ENCODE peak calls at places on chromosome 1, in four cellular contexts. One of them, this sample, is unnamed.

GRCh38 chr1:197392541-197392940 is 124.5 kb downstream of the CRB1 start:
- DNase-seq in K562: no peak
- DNase-seq in SK-N-SH: no peak
- DNase-seq in H1: no peak
- DNase-seq in this sample: no peak

GRCh38 chr1:60978421-60979357 is 103.7 kb upstream of the NFIA start:
- DNase-seq in K562: peak
- DNase-seq in SK-N-SH: peak
- DNase-seq in H1: no peak
- DNase-seq in this sample: peak

GRCh38 chr1:38512789-38513188 is 346.8 kb downstream of the RRAGC start:
- DNase-seq in K562: no peak
- DNase-seq in SK-N-SH: no peak
- DNase-seq in H1: no peak
- DNase-seq in this sample: no peak

GRCh38 chr1:156748670-156749428 is 2.6 kb downstream of the HDGF start:
- DNase-seq in K562: no peak
- DNase-seq in SK-N-SH: no peak
- DNase-seq in H1: no peak
- DNase-seq in this sample: no peak

GRCh38 chr1:198068280-198068679 is 88.5 kb upstream of the NEK7 start:
- DNase-seq in K562: no peak
- DNase-seq in SK-N-SH: no peak
- DNase-seq in H1: no peak
- DNase-seq in this sample: no peak

GRCh38 chr1:184118051-184118450 is 66.5 kb downstream of the TSEN15 start:
- DNase-seq in K562: no peak
- DNase-seq in SK-N-SH: no peak
- DNase-seq in H1: no peak
- DNase-seq in this sample: no peak

GRCh38 chr1:158087320-158087927 is 93.3 kb upstream of the CD1D start:
- DNase-seq in K562: peak
- DNase-seq in SK-N-SH: peak
- DNase-seq in H1: peak
- DNase-seq in this sample: no peak

GRCh38 chr1:198529414-198529813 is 11.1 kb downstream of the ATP6V1G3 start:
- DNase-seq in K562: no peak
- DNase-seq in SK-N-SH: peak
- DNase-seq in H1: no peak
- DNase-seq in this sample: no peak

GRCh38 chr1:2271134-2271785 is 43.1 kb downstream of the SKI start:
- DNase-seq in K562: no peak
- DNase-seq in SK-N-SH: no peak
- DNase-seq in H1: no peak
- DNase-seq in this sample: no peak

GRCh38 chr1:236168716-236169429 is 26.5 kb downstream of the GPR137B start:
- DNase-seq in K562: no peak
- DNase-seq in SK-N-SH: no peak
- DNase-seq in H1: peak
- DNase-seq in this sample: no peak

GRCh38 chr1:183734600-183735036 is 70.3 kb upstream of the RGL1 start:
- DNase-seq in K562: no peak
- DNase-seq in SK-N-SH: no peak
- DNase-seq in H1: no peak
- DNase-seq in this sample: no peak

GRCh38 chr1:210726621-210727020 is 397.9 kb downstream of the HHAT start:
- DNase-seq in K562: peak
- DNase-seq in SK-N-SH: no peak
- DNase-seq in H1: peak
- DNase-seq in this sample: no peak

GRCh38 chr1:43074244-43074643 is 97.8 kb downstream of the EBNA1BP2 start:
- DNase-seq in K562: no peak
- DNase-seq in SK-N-SH: no peak
- DNase-seq in H1: no peak
- DNase-seq in this sample: no peak

GRCh38 chr1:88462481-88463261 is 221.4 kb upstream of the PKN2 start:
- DNase-seq in K562: no peak
- DNase-seq in SK-N-SH: peak
- DNase-seq in H1: no peak
- DNase-seq in this sample: no peak

GRCh38 chr1:68949999-68950398 is 453.1 kb upstream of the DEPDC1 start:
- DNase-seq in K562: no peak
- DNase-seq in SK-N-SH: no peak
- DNase-seq in H1: no peak
- DNase-seq in this sample: no peak

GRCh38 chr1:237817277-237817676 is 73.4 kb downstream of the ZP4 start:
- DNase-seq in K562: no peak
- DNase-seq in SK-N-SH: no peak
- DNase-seq in H1: no peak
- DNase-seq in this sample: no peak

GRCh38 chr1:218479436-218480115 is 134.4 kb downstream of the TGFB2 start:
- DNase-seq in K562: no peak
- DNase-seq in SK-N-SH: no peak
- DNase-seq in H1: no peak
- DNase-seq in this sample: no peak

GRCh38 chr1:220768127-220768601 is 18.5 kb upstream of the MTARC1 start:
- DNase-seq in K562: no peak
- DNase-seq in SK-N-SH: no peak
- DNase-seq in H1: no peak
- DNase-seq in this sample: no peak

GRCh38 chr1:63688302-63688701 is 85.5 kb upstream of the ROR1 start:
- DNase-seq in K562: no peak
- DNase-seq in SK-N-SH: no peak
- DNase-seq in H1: no peak
- DNase-seq in this sample: no peak

GRCh38 chr1:110800079-110800478 is 72.9 kb upstream of the CD53 start:
- DNase-seq in K562: no peak
- DNase-seq in SK-N-SH: no peak
- DNase-seq in H1: no peak
- DNase-seq in this sample: no peak

GRCh38 chr1:175394739-175395138 is 202.2 kb upstream of the KIAA0040 start:
- DNase-seq in K562: no peak
- DNase-seq in SK-N-SH: no peak
- DNase-seq in H1: no peak
- DNase-seq in this sample: no peak

GRCh38 chr1:58812926-58813325 is 29.1 kb upstream of the JUN start:
- DNase-seq in K562: no peak
- DNase-seq in SK-N-SH: no peak
- DNase-seq in H1: no peak
- DNase-seq in this sample: no peak

GRCh38 chr1:60893111-60893510 is 189.2 kb upstream of the NFIA start:
- DNase-seq in K562: no peak
- DNase-seq in SK-N-SH: no peak
- DNase-seq in H1: no peak
- DNase-seq in this sample: no peak

GRCh38 chr1:227793948-227794812 is 21.3 kb upstream of the PRSS38 start:
- DNase-seq in K562: no peak
- DNase-seq in SK-N-SH: peak
- DNase-seq in H1: peak
- DNase-seq in this sample: no peak

GRCh38 chr1:26391450-26391849 is 18.9 kb upstream of the ZNF683 start:
- DNase-seq in K562: peak
- DNase-seq in SK-N-SH: peak
- DNase-seq in H1: no peak
- DNase-seq in this sample: no peak

GRCh38 chr1:97378596-97378995 is 542.2 kb downstream of the DPYD start:
- DNase-seq in K562: no peak
- DNase-seq in SK-N-SH: no peak
- DNase-seq in H1: no peak
- DNase-seq in this sample: no peak

GRCh38 chr1:14605945-14606344 is 7.5 kb downstream of the KAZN start:
- DNase-seq in K562: no peak
- DNase-seq in SK-N-SH: no peak
- DNase-seq in H1: no peak
- DNase-seq in this sample: no peak

GRCh38 chr1:14602131-14602530 is 3.6 kb downstream of the KAZN start:
- DNase-seq in K562: no peak
- DNase-seq in SK-N-SH: peak
- DNase-seq in H1: no peak
- DNase-seq in this sample: no peak

GRCh38 chr1:14603641-14604040 is 5.2 kb downstream of the KAZN start:
- DNase-seq in K562: no peak
- DNase-seq in SK-N-SH: no peak
- DNase-seq in H1: no peak
- DNase-seq in this sample: no peak

GRCh38 chr1:14606632-14607031 is 8.1 kb downstream of the KAZN start:
- DNase-seq in K562: no peak
- DNase-seq in SK-N-SH: no peak
- DNase-seq in H1: no peak
- DNase-seq in this sample: no peak

GRCh38 chr1:14604414-14604813 is 5.9 kb downstream of the KAZN start:
- DNase-seq in K562: no peak
- DNase-seq in SK-N-SH: no peak
- DNase-seq in H1: no peak
- DNase-seq in this sample: no peak
- TF ChIP-seq NRF1 in K562: no peak
- TF ChIP-seq NRF1 in SK-N-SH: no peak
- TF ChIP-seq NRF1 in H1: no peak
- TF ChIP-seq NRF1 in this sample: no peak

DNA sequence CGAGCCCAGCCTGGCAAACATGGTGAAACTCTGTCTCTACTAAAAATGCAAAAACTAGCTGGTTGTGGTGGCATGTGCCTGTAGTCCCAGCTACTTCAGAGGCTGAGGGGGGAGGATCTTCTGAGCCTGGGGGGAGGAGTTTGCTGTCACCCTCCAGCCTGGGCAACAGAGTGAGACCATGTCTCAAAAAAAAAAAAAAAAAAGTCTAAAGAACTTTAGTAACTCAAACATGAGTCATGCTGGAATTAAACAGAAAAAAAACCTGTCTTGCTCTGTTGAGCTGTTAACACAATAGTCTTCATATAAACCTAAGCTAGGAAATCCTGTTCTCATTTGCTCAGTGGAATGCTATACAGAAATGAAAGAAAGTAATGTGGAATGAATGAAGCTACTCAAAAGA is 16.7 kb upstream of the DISP1 start:
- DNase-seq in K562: no peak
- DNase-seq in SK-N-SH: no peak
- DNase-seq in H1: no peak
- DNase-seq in this sample: no peak
- TF ChIP-seq NRF1 in K562: no peak
- TF ChIP-seq NRF1 in SK-N-SH: no peak
- TF ChIP-seq NRF1 in H1: no peak
- TF ChIP-seq NRF1 in this sample: no peak

GRCh38 chr1:66563094-66563800 is 29.3 kb downstream of the SGIP1 start:
- DNase-seq in K562: no peak
- DNase-seq in SK-N-SH: no peak
- DNase-seq in H1: no peak
- DNase-seq in this sample: no peak
- TF ChIP-seq NRF1 in K562: no peak
- TF ChIP-seq NRF1 in SK-N-SH: no peak
- TF ChIP-seq NRF1 in H1: no peak
- TF ChIP-seq NRF1 in this sample: no peak

DNA sequence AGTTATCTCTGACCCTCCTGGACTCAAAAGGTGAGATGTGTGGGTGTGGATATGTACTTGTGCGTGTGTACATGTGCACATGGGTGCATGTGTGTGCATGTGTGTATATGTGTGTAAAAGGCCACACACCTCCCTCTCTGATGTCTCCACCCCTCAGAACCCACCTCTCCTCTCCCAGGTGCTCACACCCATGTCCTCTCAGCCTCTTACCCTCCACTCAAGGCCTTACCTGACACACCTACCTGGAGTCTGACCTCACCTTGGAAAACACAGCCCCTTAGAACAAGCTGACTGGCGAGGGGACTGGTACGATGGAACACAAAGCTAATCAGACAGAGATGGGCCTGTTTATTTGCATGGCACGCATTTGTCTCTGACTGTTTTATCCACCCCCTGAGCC is 6.2 kb upstream of the KLHDC7A start:
- DNase-seq in K562: no peak
- DNase-seq in SK-N-SH: no peak
- DNase-seq in H1: no peak
- DNase-seq in this sample: no peak
- TF ChIP-seq NRF1 in K562: no peak
- TF ChIP-seq NRF1 in SK-N-SH: no peak
- TF ChIP-seq NRF1 in H1: no peak
- TF ChIP-seq NRF1 in this sample: no peak

GRCh38 chr1:53190210-53190611 is 6.4 kb upstream of the CPT2 start:
- DNase-seq in K562: peak
- DNase-seq in SK-N-SH: no peak
- DNase-seq in H1: no peak
- DNase-seq in this sample: no peak
- TF ChIP-seq NRF1 in K562: no peak
- TF ChIP-seq NRF1 in SK-N-SH: no peak
- TF ChIP-seq NRF1 in H1: no peak
- TF ChIP-seq NRF1 in this sample: no peak

GRCh38 chr1:9402256-9402616 is 109.5 kb downstream of the SPSB1 start:
- DNase-seq in K562: no peak
- DNase-seq in SK-N-SH: no peak
- DNase-seq in H1: no peak
- DNase-seq in this sample: no peak

GRCh38 chr1:9400425-9401079 is 107.9 kb downstream of the SPSB1 start:
- DNase-seq in K562: no peak
- DNase-seq in SK-N-SH: no peak
- DNase-seq in H1: no peak
- DNase-seq in this sample: no peak

GRCh38 chr1:9397984-9398526 is 105.4 kb downstream of the SPSB1 start:
- DNase-seq in K562: no peak
- DNase-seq in SK-N-SH: no peak
- DNase-seq in H1: no peak
- DNase-seq in this sample: no peak

GRCh38 chr1:9401080-9401453 is 108.4 kb downstream of the SPSB1 start:
- DNase-seq in K562: no peak
- DNase-seq in SK-N-SH: no peak
- DNase-seq in H1: no peak
- DNase-seq in this sample: no peak

GRCh38 chr1:9399510-9400424 is 107.1 kb downstream of the SPSB1 start:
- DNase-seq in K562: no peak
- DNase-seq in SK-N-SH: no peak
- DNase-seq in H1: no peak
- DNase-seq in this sample: no peak
- TF ChIP-seq NRF1 in K562: no peak
- TF ChIP-seq NRF1 in SK-N-SH: no peak
- TF ChIP-seq NRF1 in H1: no peak
- TF ChIP-seq NRF1 in this sample: no peak

GRCh38 chr1:160097196-160097910 is 1.1 kb downstream of the IGSF8 start:
- DNase-seq in K562: no peak
- DNase-seq in SK-N-SH: no peak
- DNase-seq in H1: no peak
- DNase-seq in this sample: no peak
- TF ChIP-seq NRF1 in K562: no peak
- TF ChIP-seq NRF1 in SK-N-SH: no peak
- TF ChIP-seq NRF1 in H1: no peak
- TF ChIP-seq NRF1 in this sample: no peak